ENCODE peak calls at places on chromosomes 12 and 14, in seven cellular contexts. One of them, this sample, is unnamed.

GRCh38 chr14:53670701-53671100 is 285.9 kb downstream of the BMP4 start:
- DNase-seq in GM23338: no peak
- DNase-seq in GM12892: no peak
- DNase-seq in HepG2: peak; percentile 3
- DNase-seq in SK-N-SH: no peak
- DNase-seq in sigmoid colon: no peak
- DNase-seq in transverse colon: no peak
- DNase-seq in this sample: no peak

GRCh38 chr12:46743471-46743870 is 82.3 kb downstream of the SLC38A4 start:
- DNase-seq in SK-N-SH: no peak
- DNase-seq in GM12892: no peak
- DNase-seq in GM23338: no peak
- DNase-seq in transverse colon: no peak
- DNase-seq in sigmoid colon: no peak
- DNase-seq in HepG2: no peak
- DNase-seq in this sample: no peak

GRCh38 chr12:121114806-121115205 is 17.9 kb upstream of the P2RX7 start:
- DNase-seq in HepG2: no peak
- DNase-seq in sigmoid colon: peak; percentile 12
- DNase-seq in transverse colon: no peak
- DNase-seq in GM23338: no peak
- DNase-seq in GM12892: no peak
- DNase-seq in SK-N-SH: no peak
- DNase-seq in this sample: no peak

GRCh38 chr12:22282283-22282682 is 52.2 kb downstream of the ST8SIA1 start:
- DNase-seq in GM23338: no peak
- DNase-seq in GM12892: no peak
- DNase-seq in SK-N-SH: no peak
- DNase-seq in transverse colon: no peak
- DNase-seq in HepG2: no peak
- DNase-seq in sigmoid colon: no peak
- DNase-seq in this sample: no peak

GRCh38 chr14:24900281-24900868 is 149.6 kb downstream of the STXBP6 start:
- DNase-seq in GM23338: no peak
- DNase-seq in GM12892: no peak
- DNase-seq in sigmoid colon: no peak
- DNase-seq in transverse colon: no peak
- DNase-seq in HepG2: no peak
- DNase-seq in SK-N-SH: no peak
- DNase-seq in this sample: no peak

GRCh38 chr14:90522585-90523191 is 125.9 kb downstream of the CALM1 start:
- DNase-seq in sigmoid colon: peak; percentile 95
- DNase-seq in HepG2: no peak
- DNase-seq in GM12892: no peak
- DNase-seq in transverse colon: peak; percentile 49
- DNase-seq in GM23338: no peak
- DNase-seq in SK-N-SH: peak; percentile 93
- DNase-seq in this sample: no peak

GRCh38 chr14:80987235-80988032 is 32.0 kb downstream of the TSHR start:
- DNase-seq in HepG2: peak; percentile 45
- DNase-seq in transverse colon: peak; percentile 78
- DNase-seq in sigmoid colon: peak; percentile 70
- DNase-seq in GM23338: peak; percentile 83
- DNase-seq in SK-N-SH: peak; percentile 69
- DNase-seq in GM12892: peak; percentile 23
- DNase-seq in this sample: no peak

GRCh38 chr14:72830786-72831583 is 62.9 kb downstream of the DPF3 start:
- DNase-seq in SK-N-SH: no peak
- DNase-seq in transverse colon: peak; percentile 91
- DNase-seq in HepG2: no peak
- DNase-seq in GM12892: no peak
- DNase-seq in sigmoid colon: peak; percentile 87
- DNase-seq in GM23338: peak; percentile 58
- DNase-seq in this sample: no peak

GRCh38 chr12:64687816-64688599 is 71.2 kb downstream of the GNS start:
- DNase-seq in HepG2: peak; percentile 34
- DNase-seq in sigmoid colon: peak; percentile 83
- DNase-seq in GM12892: no peak
- DNase-seq in GM23338: no peak
- DNase-seq in SK-N-SH: peak; percentile 34
- DNase-seq in transverse colon: no peak
- DNase-seq in this sample: no peak

GRCh38 chr14:55508676-55509075 is 68.3 kb upstream of the TBPL2 start:
- DNase-seq in GM23338: no peak
- DNase-seq in sigmoid colon: no peak
- DNase-seq in GM12892: no peak
- DNase-seq in transverse colon: no peak
- DNase-seq in HepG2: no peak
- DNase-seq in SK-N-SH: no peak
- DNase-seq in this sample: no peak

GRCh38 chr14:103897075-103897947 is 30.9 kb upstream of the TDRD9 start:
- DNase-seq in SK-N-SH: no peak
- DNase-seq in GM23338: no peak
- DNase-seq in HepG2: peak; percentile 28
- DNase-seq in sigmoid colon: peak; percentile 83
- DNase-seq in transverse colon: peak; percentile 93
- DNase-seq in GM12892: no peak
- DNase-seq in this sample: no peak

GRCh38 chr14:51185180-51185579 is 54.9 kb upstream of the TMX1 start:
- DNase-seq in transverse colon: no peak
- DNase-seq in sigmoid colon: no peak
- DNase-seq in GM12892: no peak
- DNase-seq in GM23338: no peak
- DNase-seq in SK-N-SH: no peak
- DNase-seq in HepG2: no peak
- DNase-seq in this sample: no peak

GRCh38 chr14:90344920-90345557 is 13.3 kb upstream of the NRDE2 start:
- DNase-seq in transverse colon: no peak
- DNase-seq in sigmoid colon: no peak
- DNase-seq in GM12892: no peak
- DNase-seq in HepG2: no peak
- DNase-seq in GM23338: no peak
- DNase-seq in SK-N-SH: no peak
- DNase-seq in this sample: no peak

GRCh38 chr14:68468437-68469207 is 324.2 kb downstream of the ZFP36L1 start:
- DNase-seq in transverse colon: no peak
- DNase-seq in sigmoid colon: no peak
- DNase-seq in HepG2: no peak
- DNase-seq in GM12892: no peak
- DNase-seq in SK-N-SH: no peak
- DNase-seq in GM23338: no peak
- DNase-seq in this sample: peak; percentile 82

GRCh38 chr12:12717586-12718381 is 616 bp downstream of the CDKN1B start:
- DNase-seq in GM12892: no peak
- DNase-seq in transverse colon: peak; percentile 33
- DNase-seq in HepG2: no peak
- DNase-seq in SK-N-SH: peak; percentile 61
- DNase-seq in sigmoid colon: peak; percentile 76
- DNase-seq in GM23338: peak; percentile 55
- DNase-seq in this sample: peak; percentile 85

GRCh38 chr14:54219281-54220121 is 177.3 kb upstream of the CDKN3 start:
- DNase-seq in sigmoid colon: no peak
- DNase-seq in GM12892: no peak
- DNase-seq in GM23338: peak; percentile 81
- DNase-seq in transverse colon: no peak
- DNase-seq in SK-N-SH: peak; percentile 48
- DNase-seq in HepG2: no peak
- DNase-seq in this sample: no peak

GRCh38 chr12:102093319-102093718 is 26.6 kb downstream of the NUP37 start:
- DNase-seq in GM12892: no peak
- DNase-seq in sigmoid colon: no peak
- DNase-seq in SK-N-SH: no peak
- DNase-seq in GM23338: no peak
- DNase-seq in HepG2: no peak
- DNase-seq in transverse colon: no peak
- DNase-seq in this sample: no peak

GRCh38 chr14:86450075-86450474 is 920.1 kb downstream of the FLRT2 start:
- DNase-seq in SK-N-SH: no peak
- DNase-seq in transverse colon: no peak
- DNase-seq in HepG2: no peak
- DNase-seq in GM12892: no peak
- DNase-seq in GM23338: no peak
- DNase-seq in sigmoid colon: no peak
- DNase-seq in this sample: no peak

GRCh38 chr14:60944206-60944605 is 36.7 kb downstream of the TRMT5 start:
- DNase-seq in GM23338: no peak
- DNase-seq in sigmoid colon: no peak
- DNase-seq in HepG2: no peak
- DNase-seq in SK-N-SH: no peak
- DNase-seq in transverse colon: no peak
- DNase-seq in GM12892: no peak
- DNase-seq in this sample: no peak

GRCh38 chr14:74417201-74417600 is 8.8 kb downstream of the SYNDIG1L start:
- DNase-seq in sigmoid colon: no peak
- DNase-seq in SK-N-SH: no peak
- DNase-seq in HepG2: no peak
- DNase-seq in GM12892: no peak
- DNase-seq in transverse colon: no peak
- DNase-seq in GM23338: no peak
- DNase-seq in this sample: no peak

DNA sequence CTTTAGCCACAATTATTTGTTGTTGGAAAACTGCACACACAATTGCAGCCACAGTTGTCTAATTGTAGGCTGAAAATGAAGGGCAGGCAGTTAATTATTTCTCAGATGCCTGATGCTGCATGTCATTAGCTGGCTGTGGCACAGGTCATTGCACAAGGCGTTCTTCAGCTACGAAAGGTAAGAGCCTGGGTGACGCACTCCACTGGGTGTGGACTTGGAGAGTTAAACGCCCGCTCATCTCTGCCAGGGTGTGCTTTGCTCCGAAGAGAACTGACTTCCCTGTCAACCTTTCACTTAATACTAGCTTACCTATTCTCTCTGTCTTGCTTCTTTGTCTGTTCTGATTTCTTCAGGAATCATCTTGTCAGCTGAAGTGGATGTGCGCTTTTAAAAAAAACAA is 91.4 kb upstream of the CPM start:
- DNase-seq in transverse colon: peak; percentile 92
- DNase-seq in GM12892: no peak
- DNase-seq in HepG2: no peak
- DNase-seq in SK-N-SH: no peak
- DNase-seq in sigmoid colon: no peak
- DNase-seq in GM23338: no peak
- DNase-seq in this sample: peak; percentile 90
- TF ChIP-seq POLR2AphosphoS5 in transverse colon: peak; percentile 57
- TF ChIP-seq POLR2AphosphoS5 in GM12892: no peak
- TF ChIP-seq POLR2AphosphoS5 in HepG2: no peak
- TF ChIP-seq POLR2AphosphoS5 in SK-N-SH: no peak
- TF ChIP-seq POLR2AphosphoS5 in sigmoid colon: no peak
- TF ChIP-seq POLR2AphosphoS5 in GM23338: no peak
- TF ChIP-seq POLR2AphosphoS5 in this sample: no peak

GRCh38 chr12:4277856-4278581 is 4.5 kb downstream of the CCND2 start:
- DNase-seq in SK-N-SH: no peak
- DNase-seq in HepG2: no peak
- DNase-seq in GM12892: no peak
- DNase-seq in transverse colon: no peak
- DNase-seq in sigmoid colon: no peak
- DNase-seq in GM23338: no peak
- DNase-seq in this sample: peak; percentile 57

GRCh38 chr12:4278582-4278939 is 5.0 kb downstream of the CCND2 start:
- DNase-seq in sigmoid colon: peak; percentile 79
- DNase-seq in transverse colon: peak; percentile 78
- DNase-seq in GM12892: no peak
- DNase-seq in SK-N-SH: no peak
- DNase-seq in GM23338: no peak
- DNase-seq in HepG2: no peak
- DNase-seq in this sample: peak; percentile 92

GRCh38 chr12:4280351-4281163 is 7.0 kb downstream of the CCND2 start:
- DNase-seq in HepG2: no peak
- DNase-seq in SK-N-SH: no peak
- DNase-seq in transverse colon: peak; percentile 62
- DNase-seq in GM23338: no peak
- DNase-seq in GM12892: no peak
- DNase-seq in sigmoid colon: peak; percentile 91
- DNase-seq in this sample: peak; percentile 86

GRCh38 chr12:4281173-4281654 is 7.7 kb downstream of the CCND2 start:
- DNase-seq in HepG2: no peak
- DNase-seq in SK-N-SH: no peak
- DNase-seq in GM23338: no peak
- DNase-seq in GM12892: no peak
- DNase-seq in transverse colon: peak; percentile 49
- DNase-seq in sigmoid colon: no peak
- DNase-seq in this sample: peak; percentile 87

GRCh38 chr12:4279120-4279690 is 5.6 kb downstream of the CCND2 start:
- DNase-seq in sigmoid colon: no peak
- DNase-seq in SK-N-SH: no peak
- DNase-seq in GM12892: no peak
- DNase-seq in transverse colon: peak; percentile 66
- DNase-seq in GM23338: no peak
- DNase-seq in HepG2: no peak
- DNase-seq in this sample: peak; percentile 81
- TF ChIP-seq POLR2AphosphoS5 in sigmoid colon: no peak
- TF ChIP-seq POLR2AphosphoS5 in SK-N-SH: no peak
- TF ChIP-seq POLR2AphosphoS5 in GM12892: no peak
- TF ChIP-seq POLR2AphosphoS5 in transverse colon: no peak
- TF ChIP-seq POLR2AphosphoS5 in GM23338: no peak
- TF ChIP-seq POLR2AphosphoS5 in HepG2: no peak
- TF ChIP-seq POLR2AphosphoS5 in this sample: no peak

GRCh38 chr12:92533280-92533890 is 169.4 kb upstream of the PLEKHG7 start:
- DNase-seq in sigmoid colon: no peak
- DNase-seq in transverse colon: no peak
- DNase-seq in GM23338: no peak
- DNase-seq in SK-N-SH: no peak
- DNase-seq in GM12892: no peak
- DNase-seq in HepG2: no peak
- DNase-seq in this sample: no peak
- TF ChIP-seq POLR2AphosphoS5 in sigmoid colon: no peak
- TF ChIP-seq POLR2AphosphoS5 in transverse colon: no peak
- TF ChIP-seq POLR2AphosphoS5 in GM23338: no peak
- TF ChIP-seq POLR2AphosphoS5 in SK-N-SH: no peak
- TF ChIP-seq POLR2AphosphoS5 in GM12892: no peak
- TF ChIP-seq POLR2AphosphoS5 in HepG2: no peak
- TF ChIP-seq POLR2AphosphoS5 in this sample: no peak

DNA sequence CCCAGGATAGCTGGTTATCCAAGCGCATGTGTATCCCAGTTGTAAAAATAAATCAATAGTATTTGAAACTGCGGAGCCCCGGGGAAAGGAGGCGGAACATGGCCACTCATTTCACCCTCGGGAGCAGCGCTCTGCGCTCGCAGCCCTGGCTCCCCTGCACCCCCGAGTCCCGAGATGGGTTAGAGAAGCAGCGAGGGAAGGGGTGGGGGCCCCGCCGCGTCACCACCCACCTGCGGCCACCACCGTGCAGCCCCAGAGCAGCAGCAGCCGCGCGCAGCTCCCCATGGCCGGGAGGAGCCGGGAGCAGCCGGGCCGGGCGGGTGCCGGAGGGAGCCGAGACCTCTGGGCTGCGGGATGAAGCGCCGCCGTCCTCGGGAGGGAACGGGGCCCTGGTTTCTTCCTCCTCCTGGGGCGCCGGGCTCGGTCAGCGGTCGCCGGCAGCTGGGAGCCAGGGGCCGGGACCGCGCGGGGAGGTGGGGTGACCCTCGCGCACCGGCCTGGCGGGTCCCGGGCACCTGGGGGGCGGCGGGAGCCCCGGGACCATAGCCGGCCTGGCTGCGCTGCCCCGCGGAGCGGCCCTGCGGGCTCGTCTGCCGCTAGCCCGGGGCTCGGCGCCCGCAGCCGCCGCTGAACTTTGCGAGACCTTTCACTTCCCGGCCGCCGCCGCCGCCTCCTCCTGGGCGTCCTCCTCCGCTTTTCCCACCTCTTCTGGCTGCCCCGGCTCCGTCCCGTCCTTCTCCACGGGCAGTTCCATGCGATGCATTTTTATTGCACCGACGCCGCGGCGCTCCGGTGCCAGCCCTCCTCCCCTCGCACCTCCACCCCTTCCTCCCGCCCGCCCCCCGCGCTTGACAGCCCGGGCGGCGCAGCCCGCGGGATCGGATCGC is at the start of gene NTN4:
- DNase-seq in transverse colon: peak; percentile 64
- DNase-seq in GM23338: peak; percentile 74
- DNase-seq in sigmoid colon: peak; percentile 65
- DNase-seq in HepG2: no peak
- DNase-seq in SK-N-SH: peak; percentile 80
- DNase-seq in GM12892: peak; percentile 36
- DNase-seq in this sample: no peak
- TF ChIP-seq POLR2AphosphoS5 in transverse colon: peak; percentile 12
- TF ChIP-seq POLR2AphosphoS5 in GM23338: no peak
- TF ChIP-seq POLR2AphosphoS5 in sigmoid colon: no peak
- TF ChIP-seq POLR2AphosphoS5 in HepG2: no peak
- TF ChIP-seq POLR2AphosphoS5 in SK-N-SH: no peak
- TF ChIP-seq POLR2AphosphoS5 in GM12892: no peak
- TF ChIP-seq POLR2AphosphoS5 in this sample: no peak